ENCODE peak calls at places on chromosome 6, in seven cellular contexts. C is activated CD8-positive, alpha-beta memory T cell treated with anti-CD3 and anti-CD28 coated beads, Interleukin-2, amount 50 U/mL, for 48 hours; E is NCI-H1092; B is RKO; Q is dorsolateral prefrontal cortex; X is left ventricle myocardium inferior; A is T follicular helper cell. N is an unnamed sample.

GRCh38 chr6:26754212-26754611 is 94.7 kb upstream of the ZNF322 start:
- DNase-seq in C (no peak), E (no peak), B (no peak), Q (no peak), X (no peak), A (no peak), N (no peak)

GRCh38 chr6:159931112-159931511 is 37.8 kb upstream of the IGF2R start:
- DNase-seq in C (no peak), E (no peak), B (no peak), Q (no peak), X (no peak), A (no peak), N (no peak)

GRCh38 chr6:53201270-53201669 is 52.6 kb upstream of the GCM1 start:
- DNase-seq in C (no peak), E (no peak), B (no peak), Q (no peak), X (no peak), A (no peak), N (no peak)

GRCh38 chr6:167127785-167128531 is 5.1 kb downstream of the CCR6 start:
- DNase-seq in C (no peak), E (no peak), B (no peak), Q (no peak), X (no peak), A (no peak), N (no peak)

GRCh38 chr6:46411798-46412197 is 79.5 kb downstream of the RCAN2 start:
- DNase-seq in C (no peak), E (no peak), B (no peak), Q (no peak), X (no peak), A (no peak), N (no peak)

GRCh38 chr6:149988550-149989336 is 25.0 kb downstream of the ULBP1 start:
- DNase-seq in C (peak), E (no peak), B (no peak), Q (no peak), X (no peak), A (no peak), N (no peak)

GRCh38 chr6:93474733-93475179 is 55.4 kb upstream of the EPHA7 start:
- DNase-seq in C (no peak), E (no peak), B (no peak), Q (no peak), X (no peak), A (no peak), N (no peak)

GRCh38 chr6:16635810-16636602 is 125.3 kb downstream of the ATXN1 start:
- DNase-seq in C (no peak), E (no peak), B (no peak), Q (no peak), X (no peak), A (no peak), N (no peak)

GRCh38 chr6:27623103-27623502 is 150.2 kb upstream of the ZNF184 start:
- DNase-seq in C (no peak), E (no peak), B (no peak), Q (no peak), X (no peak), A (no peak), N (no peak)

GRCh38 chr6:16758163-16758975 is 2.9 kb downstream of the ATXN1 start:
- DNase-seq in C (no peak), E (no peak), B (no peak), Q (no peak), X (no peak), A (no peak), N (no peak)

GRCh38 chr6:83047065-83047754 is 18.4 kb downstream of the UBE3D start:
- DNase-seq in C (no peak), E (no peak), B (no peak), Q (no peak), X (no peak), A (no peak), N (no peak)

GRCh38 chr6:39330476-39330875 is 8.0 kb upstream of the KCNK16 start:
- DNase-seq in C (no peak), E (peak), B (no peak), Q (peak), X (peak), A (no peak), N (no peak)

N was measured in gastrocnemius medialis.